ENCODE peak calls at places on chromosomes 6 and 20, in seven cellular contexts. One of them, this sample, is unnamed.

GRCh38 chr20:62856931-62857619 is 4.5 kb downstream of the TCFL5 start:
- DNase-seq in upper lobe of right lung: no peak
- DNase-seq in spleen: no peak
- DNase-seq in psoas muscle: no peak
- DNase-seq in iPS DF 19.7: no peak
- DNase-seq in tibial nerve: no peak
- DNase-seq in endothelial cell of umbilical vein: no peak
- DNase-seq in this sample: no peak

GRCh38 chr6:111423960-111424846 is 58.8 kb downstream of the REV3L start:
- DNase-seq in upper lobe of right lung: no peak
- DNase-seq in endothelial cell of umbilical vein: peak
- DNase-seq in tibial nerve: no peak
- DNase-seq in psoas muscle: no peak
- DNase-seq in spleen: no peak
- DNase-seq in iPS DF 19.7: no peak
- DNase-seq in this sample: no peak

GRCh38 chr20:24423291-24423690 is 46.1 kb upstream of the SYNDIG1 start:
- DNase-seq in upper lobe of right lung: no peak
- DNase-seq in tibial nerve: no peak
- DNase-seq in spleen: no peak
- DNase-seq in iPS DF 19.7: no peak
- DNase-seq in endothelial cell of umbilical vein: no peak
- DNase-seq in psoas muscle: no peak
- DNase-seq in this sample: no peak

GRCh38 chr6:46440133-46440532 is 51.1 kb downstream of the RCAN2 start:
- DNase-seq in endothelial cell of umbilical vein: no peak
- DNase-seq in upper lobe of right lung: no peak
- DNase-seq in iPS DF 19.7: no peak
- DNase-seq in tibial nerve: no peak
- DNase-seq in psoas muscle: no peak
- DNase-seq in spleen: no peak
- DNase-seq in this sample: no peak

GRCh38 chr6:2008383-2008976 is 236.9 kb downstream of the GMDS start:
- DNase-seq in endothelial cell of umbilical vein: no peak
- DNase-seq in spleen: no peak
- DNase-seq in tibial nerve: no peak
- DNase-seq in psoas muscle: no peak
- DNase-seq in upper lobe of right lung: no peak
- DNase-seq in iPS DF 19.7: no peak
- DNase-seq in this sample: no peak

GRCh38 chr20:23668477-23668951 is 20.3 kb downstream of the CST4 start:
- DNase-seq in spleen: peak
- DNase-seq in psoas muscle: no peak
- DNase-seq in tibial nerve: peak
- DNase-seq in upper lobe of right lung: no peak
- DNase-seq in iPS DF 19.7: no peak
- DNase-seq in endothelial cell of umbilical vein: peak
- DNase-seq in this sample: peak

GRCh38 chr6:140537834-140538680 is 1163.6 kb upstream of the CITED2 start:
- DNase-seq in tibial nerve: peak
- DNase-seq in spleen: no peak
- DNase-seq in upper lobe of right lung: no peak
- DNase-seq in psoas muscle: no peak
- DNase-seq in endothelial cell of umbilical vein: peak
- DNase-seq in iPS DF 19.7: peak
- DNase-seq in this sample: peak

GRCh38 chr6:95601133-95601532 is 23.8 kb downstream of the MANEA start:
- DNase-seq in endothelial cell of umbilical vein: peak
- DNase-seq in upper lobe of right lung: no peak
- DNase-seq in iPS DF 19.7: no peak
- DNase-seq in tibial nerve: no peak
- DNase-seq in spleen: no peak
- DNase-seq in psoas muscle: no peak
- DNase-seq in this sample: no peak

GRCh38 chr20:13418263-13419229 is 197.5 kb downstream of the ISM1 start:
- DNase-seq in spleen: no peak
- DNase-seq in tibial nerve: no peak
- DNase-seq in upper lobe of right lung: no peak
- DNase-seq in endothelial cell of umbilical vein: no peak
- DNase-seq in psoas muscle: no peak
- DNase-seq in iPS DF 19.7: no peak
- DNase-seq in this sample: no peak

GRCh38 chr6:12012566-12013367 is 655 bp downstream of the HIVEP1 start:
- DNase-seq in upper lobe of right lung: peak
- DNase-seq in iPS DF 19.7: peak
- DNase-seq in psoas muscle: peak
- DNase-seq in tibial nerve: peak
- DNase-seq in endothelial cell of umbilical vein: peak
- DNase-seq in spleen: peak
- DNase-seq in this sample: peak

GRCh38 chr6:3382399-3383279 is 74.2 kb downstream of the SLC22A23 start:
- DNase-seq in iPS DF 19.7: no peak
- DNase-seq in spleen: no peak
- DNase-seq in psoas muscle: no peak
- DNase-seq in tibial nerve: no peak
- DNase-seq in upper lobe of right lung: no peak
- DNase-seq in endothelial cell of umbilical vein: no peak
- DNase-seq in this sample: no peak

GRCh38 chr20:38997622-38998021 is 35.5 kb downstream of the DHX35 start:
- DNase-seq in endothelial cell of umbilical vein: no peak
- DNase-seq in spleen: no peak
- DNase-seq in tibial nerve: no peak
- DNase-seq in upper lobe of right lung: no peak
- DNase-seq in iPS DF 19.7: no peak
- DNase-seq in psoas muscle: no peak
- DNase-seq in this sample: no peak

GRCh38 chr6:2030682-2031244 is 214.6 kb downstream of the GMDS start:
- DNase-seq in endothelial cell of umbilical vein: peak
- DNase-seq in iPS DF 19.7: no peak
- DNase-seq in upper lobe of right lung: no peak
- DNase-seq in tibial nerve: no peak
- DNase-seq in psoas muscle: no peak
- DNase-seq in spleen: no peak
- DNase-seq in this sample: no peak

GRCh38 chr6:170075659-170076223 is 215.1 kb downstream of the DLL1 start:
- DNase-seq in tibial nerve: no peak
- DNase-seq in endothelial cell of umbilical vein: no peak
- DNase-seq in spleen: peak
- DNase-seq in psoas muscle: no peak
- DNase-seq in iPS DF 19.7: no peak
- DNase-seq in upper lobe of right lung: no peak
- DNase-seq in this sample: no peak

GRCh38 chr6:35206346-35206745 is 7.4 kb upstream of the SCUBE3 start:
- DNase-seq in tibial nerve: no peak
- DNase-seq in upper lobe of right lung: no peak
- DNase-seq in spleen: no peak
- DNase-seq in endothelial cell of umbilical vein: no peak
- DNase-seq in psoas muscle: no peak
- DNase-seq in iPS DF 19.7: no peak
- DNase-seq in this sample: no peak

GRCh38 chr6:87029711-87030314 is 65.1 kb downstream of the CGA start:
- DNase-seq in endothelial cell of umbilical vein: peak
- DNase-seq in psoas muscle: no peak
- DNase-seq in spleen: no peak
- DNase-seq in iPS DF 19.7: no peak
- DNase-seq in tibial nerve: peak
- DNase-seq in upper lobe of right lung: no peak
- DNase-seq in this sample: no peak

GRCh38 chr6:35391240-35391968 is 49.0 kb downstream of the PPARD start:
- DNase-seq in iPS DF 19.7: no peak
- DNase-seq in upper lobe of right lung: no peak
- DNase-seq in endothelial cell of umbilical vein: peak
- DNase-seq in tibial nerve: no peak
- DNase-seq in psoas muscle: no peak
- DNase-seq in spleen: no peak
- DNase-seq in this sample: no peak

GRCh38 chr6:166541876-166542579 is 44.5 kb downstream of the RAMACL start:
- DNase-seq in tibial nerve: no peak
- DNase-seq in upper lobe of right lung: no peak
- DNase-seq in psoas muscle: no peak
- DNase-seq in spleen: no peak
- DNase-seq in iPS DF 19.7: no peak
- DNase-seq in endothelial cell of umbilical vein: no peak
- DNase-seq in this sample: no peak

GRCh38 chr6:144285548-144285797 is 338 bp downstream of the UTRN start:
- DNase-seq in endothelial cell of umbilical vein: no peak
- DNase-seq in upper lobe of right lung: no peak
- DNase-seq in tibial nerve: no peak
- DNase-seq in psoas muscle: no peak
- DNase-seq in iPS DF 19.7: no peak
- DNase-seq in spleen: no peak
- DNase-seq in this sample: no peak

GRCh38 chr20:49999329-49999728 is 16.5 kb downstream of the SNAI1 start:
- DNase-seq in iPS DF 19.7: no peak
- DNase-seq in spleen: no peak
- DNase-seq in endothelial cell of umbilical vein: no peak
- DNase-seq in psoas muscle: no peak
- DNase-seq in tibial nerve: no peak
- DNase-seq in upper lobe of right lung: no peak
- DNase-seq in this sample: no peak

GRCh38 chr6:5992551-5993225 is 14.0 kb downstream of the NRN1 start:
- DNase-seq in upper lobe of right lung: no peak
- DNase-seq in iPS DF 19.7: no peak
- DNase-seq in psoas muscle: no peak
- DNase-seq in tibial nerve: no peak
- DNase-seq in endothelial cell of umbilical vein: no peak
- DNase-seq in spleen: no peak
- DNase-seq in this sample: no peak

GRCh38 chr6:30888472-30889137 is 4.3 kb downstream of the DDR1 start:
- DNase-seq in upper lobe of right lung: peak
- DNase-seq in endothelial cell of umbilical vein: no peak
- DNase-seq in iPS DF 19.7: no peak
- DNase-seq in spleen: peak
- DNase-seq in psoas muscle: no peak
- DNase-seq in tibial nerve: no peak
- DNase-seq in this sample: no peak

GRCh38 chr20:48329676-48330644 is 497.8 kb downstream of the PREX1 start:
- DNase-seq in iPS DF 19.7: peak
- DNase-seq in tibial nerve: no peak
- DNase-seq in endothelial cell of umbilical vein: peak
- DNase-seq in psoas muscle: no peak
- DNase-seq in spleen: no peak
- DNase-seq in upper lobe of right lung: peak
- DNase-seq in this sample: no peak

GRCh38 chr6:15232836-15233510 is 12.9 kb upstream of the JARID2 start:
- DNase-seq in spleen: no peak
- DNase-seq in upper lobe of right lung: peak
- DNase-seq in iPS DF 19.7: no peak
- DNase-seq in endothelial cell of umbilical vein: no peak
- DNase-seq in tibial nerve: no peak
- DNase-seq in psoas muscle: no peak
- DNase-seq in this sample: no peak

GRCh38 chr6:16511723-16512584 is 249.3 kb downstream of the ATXN1 start:
- DNase-seq in iPS DF 19.7: no peak
- DNase-seq in endothelial cell of umbilical vein: peak
- DNase-seq in spleen: no peak
- DNase-seq in tibial nerve: no peak
- DNase-seq in psoas muscle: no peak
- DNase-seq in upper lobe of right lung: no peak
- DNase-seq in this sample: no peak

GRCh38 chr20:61387204-61387958 is 135.3 kb downstream of the CDH4 start:
- DNase-seq in spleen: no peak
- DNase-seq in upper lobe of right lung: no peak
- DNase-seq in psoas muscle: no peak
- DNase-seq in endothelial cell of umbilical vein: no peak
- DNase-seq in iPS DF 19.7: no peak
- DNase-seq in tibial nerve: no peak
- DNase-seq in this sample: no peak

GRCh38 chr6:47308674-47309325 is 905 bp downstream of the TNFRSF21 start:
- DNase-seq in iPS DF 19.7: no peak
- DNase-seq in tibial nerve: no peak
- DNase-seq in spleen: peak
- DNase-seq in upper lobe of right lung: peak
- DNase-seq in psoas muscle: peak
- DNase-seq in endothelial cell of umbilical vein: peak
- DNase-seq in this sample: no peak

GRCh38 chr20:3797592-3798404 is 1.7 kb downstream of the CDC25B start:
- DNase-seq in upper lobe of right lung: no peak
- DNase-seq in endothelial cell of umbilical vein: no peak
- DNase-seq in tibial nerve: no peak
- DNase-seq in psoas muscle: no peak
- DNase-seq in spleen: peak
- DNase-seq in iPS DF 19.7: no peak
- DNase-seq in this sample: no peak

GRCh38 chr20:62281161-62281933 is 21.4 kb upstream of the ADRM1 start:
- DNase-seq in tibial nerve: no peak
- DNase-seq in endothelial cell of umbilical vein: no peak
- DNase-seq in iPS DF 19.7: no peak
- DNase-seq in psoas muscle: no peak
- DNase-seq in spleen: no peak
- DNase-seq in upper lobe of right lung: no peak
- DNase-seq in this sample: no peak

GRCh38 chr20:3687655-3688054 is 5.8 kb upstream of the ADAM33 start:
- DNase-seq in upper lobe of right lung: no peak
- DNase-seq in iPS DF 19.7: no peak
- DNase-seq in tibial nerve: peak
- DNase-seq in spleen: no peak
- DNase-seq in psoas muscle: no peak
- DNase-seq in endothelial cell of umbilical vein: peak
- DNase-seq in this sample: no peak

GRCh38 chr6:159700970-159701369 is 7.9 kb upstream of the SOD2 start:
- DNase-seq in upper lobe of right lung: no peak
- DNase-seq in iPS DF 19.7: no peak
- DNase-seq in psoas muscle: no peak
- DNase-seq in endothelial cell of umbilical vein: no peak
- DNase-seq in spleen: no peak
- DNase-seq in tibial nerve: no peak
- DNase-seq in this sample: no peak

GRCh38 chr6:72811971-72812421 is 190.1 kb downstream of the KCNQ5 start:
- DNase-seq in upper lobe of right lung: no peak
- DNase-seq in tibial nerve: no peak
- DNase-seq in psoas muscle: no peak
- DNase-seq in endothelial cell of umbilical vein: peak
- DNase-seq in spleen: no peak
- DNase-seq in iPS DF 19.7: peak
- DNase-seq in this sample: no peak

GRCh38 chr6:84432616-84433015 is 205.2 kb upstream of the CEP162 start:
- DNase-seq in spleen: no peak
- DNase-seq in tibial nerve: no peak
- DNase-seq in endothelial cell of umbilical vein: peak
- DNase-seq in upper lobe of right lung: no peak
- DNase-seq in psoas muscle: no peak
- DNase-seq in iPS DF 19.7: no peak
- DNase-seq in this sample: no peak

GRCh38 chr6:165751486-165751885 is 88.4 kb upstream of the PDE10A start:
- DNase-seq in upper lobe of right lung: no peak
- DNase-seq in tibial nerve: no peak
- DNase-seq in psoas muscle: no peak
- DNase-seq in endothelial cell of umbilical vein: no peak
- DNase-seq in spleen: no peak
- DNase-seq in iPS DF 19.7: no peak
- DNase-seq in this sample: no peak

GRCh38 chr6:12327391-12327790 is 37.2 kb downstream of the EDN1 start:
- DNase-seq in iPS DF 19.7: no peak
- DNase-seq in endothelial cell of umbilical vein: no peak
- DNase-seq in psoas muscle: no peak
- DNase-seq in upper lobe of right lung: no peak
- DNase-seq in tibial nerve: no peak
- DNase-seq in spleen: no peak
- DNase-seq in this sample: no peak

GRCh38 chr20:60262967-60263603 is 304.9 kb downstream of the CDH26 start:
- DNase-seq in iPS DF 19.7: peak
- DNase-seq in tibial nerve: no peak
- DNase-seq in psoas muscle: peak
- DNase-seq in spleen: peak
- DNase-seq in endothelial cell of umbilical vein: no peak
- DNase-seq in upper lobe of right lung: no peak
- DNase-seq in this sample: no peak

GRCh38 chr6:105102186-105102585 is 77.6 kb downstream of the POPDC3 start:
- DNase-seq in tibial nerve: no peak
- DNase-seq in psoas muscle: peak
- DNase-seq in endothelial cell of umbilical vein: no peak
- DNase-seq in upper lobe of right lung: no peak
- DNase-seq in iPS DF 19.7: no peak
- DNase-seq in spleen: no peak
- DNase-seq in this sample: peak